ENCODE peak calls at places on chromosomes 13 and 19, in ten cellular contexts. L is A549; I is PC-3; D is stimulated activated CD4-positive, alpha-beta T cell treated with anti-CD3 and anti-CD28 coated beads, Interleukin-4, amount 100 ng/mL, for 24 hours; T is fibroblast of lung; B is activated effector memory CD4-positive, alpha-beta T cell treated with Interleukin-2 at 50 U/mL for 16 hours; U is left lung; N is cardiac muscle cell; K is B cell; P is mucosa of descending colon. G is an unnamed sample.

GRCh38 chr19:10335149-10336053 is 2.1 kb upstream of the RAVER1 start:
- DNase-seq in L (no peak), I (no peak), D (no peak), T (no peak), B (no peak), U (no peak), N (no peak), K (peak), P (no peak), G (no peak)

GRCh38 chr19:41744850-41745249 is 10.5 kb upstream of the CEACAM6 start:
- DNase-seq in L (no peak), I (no peak), D (no peak), T (no peak), B (no peak), U (no peak), N (no peak), K (no peak), P (peak), G (peak)

GRCh38 chr13:112146073-112146360 is 79.1 kb downstream of the SOX1 start:
- DNase-seq in L (no peak), I (no peak), D (no peak), T (no peak), B (no peak), U (no peak), N (no peak), K (no peak), P (no peak), G (no peak)

GRCh38 chr13:32901994-32902780 is 114.0 kb upstream of the KL start:
- DNase-seq in L (no peak), I (no peak), D (no peak), T (peak), B (no peak), U (no peak), N (no peak), K (no peak), P (no peak), G (no peak)

GRCh38 chr19:19399733-19400438 is 5.6 kb upstream of the GATAD2A start:
- DNase-seq in L (no peak), I (no peak), D (no peak), T (peak), B (no peak), U (no peak), N (peak), K (no peak), P (no peak), G (no peak)

GRCh38 chr19:15195381-15195964 is 5.3 kb downstream of the NOTCH3 start:
- DNase-seq in L (no peak), I (peak), D (peak), T (peak), B (no peak), U (peak), N (peak), K (peak), P (no peak), G (no peak)

GRCh38 chr19:58154287-58154678 is 3.7 kb upstream of the ZNF329 start:
- DNase-seq in L (no peak), I (no peak), D (no peak), T (peak), B (no peak), U (no peak), N (peak), K (no peak), P (peak), G (no peak)

GRCh38 chr19:47241919-47242644 is 11.1 kb upstream of the BBC3 start:
- DNase-seq in L (peak), I (no peak), D (no peak), T (peak), B (no peak), U (no peak), N (no peak), K (no peak), P (no peak), G (no peak)

GRCh38 chr13:39365879-39366278 is 237.1 kb downstream of the LHFPL6 start:
- DNase-seq in L (no peak), I (no peak), D (no peak), T (no peak), B (no peak), U (no peak), N (no peak), K (no peak), P (no peak), G (no peak)

GRCh38 chr19:36258028-36258875 is 43.3 kb downstream of the ZNF146 start:
- DNase-seq in L (no peak), I (no peak), D (no peak), T (no peak), B (no peak), U (no peak), N (no peak), K (no peak), P (no peak), G (no peak)

GRCh38 chr13:51539887-51540286 is 44.4 kb upstream of the WDFY2 start:
- DNase-seq in L (no peak), I (no peak), D (no peak), T (no peak), B (no peak), U (no peak), N (peak), K (no peak), P (no peak), G (no peak)

GRCh38 chr19:5225486-5226345 is 114.9 kb downstream of the PTPRS start:
- DNase-seq in L (no peak), I (no peak), D (peak), T (no peak), B (no peak), U (no peak), N (no peak), K (no peak), P (peak), G (no peak)

GRCh38 chr13:52738719-52739467 is 727 bp downstream of the CNMD start:
- DNase-seq in L (no peak), I (no peak), D (no peak), T (no peak), B (no peak), U (peak), N (peak), K (peak), P (no peak), G (no peak)

GRCh38 chr13:94305463-94305862 is 174.0 kb downstream of the DCT start:
- DNase-seq in L (peak), I (peak), D (no peak), T (peak), B (no peak), U (no peak), N (peak), K (no peak), P (no peak), G (no peak)

GRCh38 chr19:14683439-14683838 is 6.4 kb upstream of the ZNF333 start:
- DNase-seq in L (no peak), I (no peak), D (peak), T (no peak), B (no peak), U (no peak), N (no peak), K (no peak), P (no peak), G (peak)

GRCh38 chr13:20303636-20304035 is 71.5 kb upstream of the GJB6 start:
- DNase-seq in L (no peak), I (peak), D (no peak), T (peak), B (no peak), U (no peak), N (no peak), K (no peak), P (no peak), G (no peak)

GRCh38 chr19:5627395-5627904 is 4.6 kb downstream of the SAFB start:
- DNase-seq in L (no peak), I (no peak), D (peak), T (peak), B (no peak), U (peak), N (no peak), K (peak), P (peak), G (peak)

GRCh38 chr19:19105365-19106060 is 32.8 kb downstream of the TMEM161A start:
- DNase-seq in L (peak), I (peak), D (no peak), T (peak), B (no peak), U (no peak), N (peak), K (peak), P (peak), G (no peak)

GRCh38 chr19:4059931-4060620 is 6.6 kb downstream of the ZBTB7A start:
- DNase-seq in L (no peak), I (no peak), D (peak), T (no peak), B (peak), U (peak), N (peak), K (peak), P (peak), G (peak)

GRCh38 chr13:33510350-33510749 is 224.8 kb upstream of the STARD13 start:
- DNase-seq in L (no peak), I (no peak), D (no peak), T (no peak), B (no peak), U (no peak), N (no peak), K (no peak), P (no peak), G (no peak)

GRCh38 chr13:21925720-21926119 is 254.8 kb downstream of the FGF9 start:
- DNase-seq in L (no peak), I (no peak), D (no peak), T (no peak), B (no peak), U (no peak), N (no peak), K (no peak), P (no peak), G (no peak)

GRCh38 chr13:30520571-30520970 is 54.8 kb upstream of the HMGB1 start:
- DNase-seq in L (peak), I (peak), D (no peak), T (peak), B (no peak), U (no peak), N (peak), K (no peak), P (no peak), G (no peak)

GRCh38 chr13:42548731-42549554 is 25.0 kb upstream of the TNFSF11 start:
- DNase-seq in L (no peak), I (no peak), D (no peak), T (peak), B (no peak), U (no peak), N (peak), K (peak), P (peak), G (no peak)

GRCh38 chr13:62305758-62306157 is 890.1 kb upstream of the PCDH20 start:
- DNase-seq in L (no peak), I (no peak), D (no peak), T (no peak), B (no peak), U (no peak), N (no peak), K (no peak), P (no peak), G (no peak)

GRCh38 chr13:92896842-92897241 is 329.8 kb upstream of the GPC6 start:
- DNase-seq in L (peak), I (peak), D (no peak), T (peak), B (no peak), U (no peak), N (peak), K (no peak), P (no peak), G (no peak)

GRCh38 chr19:29665826-29666633 is 769 bp downstream of the PLEKHF1 start:
- DNase-seq in L (no peak), I (peak), D (no peak), T (peak), B (no peak), U (peak), N (peak), K (peak), P (peak), G (no peak)

GRCh38 chr19:10332158-10332964 is 968 bp downstream of the RAVER1 start:
- DNase-seq in L (no peak), I (no peak), D (no peak), T (no peak), B (no peak), U (no peak), N (no peak), K (no peak), P (no peak), G (no peak)

GRCh38 chr19:1169921-1170885 is 3.9 kb downstream of the SBNO2 start:
- DNase-seq in L (no peak), I (peak), D (no peak), T (peak), B (no peak), U (peak), N (peak), K (no peak), P (peak), G (no peak)

GRCh38 chr13:40366119-40366518 is 300.3 kb downstream of the FOXO1 start:
- DNase-seq in L (no peak), I (no peak), D (no peak), T (no peak), B (no peak), U (no peak), N (no peak), K (no peak), P (no peak), G (no peak)